ENCODE peak calls at places on chromosomes 5 and 9, in seven cellular contexts. H is mammary epithelial cell; T is right atrium auricular region; A is neuronal stem cell; E is fibroblast of lung; X is prostate gland; B is CD8-positive, alpha-beta memory T cell. K is an unnamed sample. For H3K4me1 and H3K27me3, the result is how much of the 10 kb centered on the place peaks cover.

GRCh38 chr5:154970759-154971158 is 29.9 kb downstream of the MRPL22 start:
- DNase-seq in T (no peak), H (peak), B (no peak), X (no peak), E (peak), A (no peak), K (no peak)

GRCh38 chr5:93899026-93899600 is 157.7 kb upstream of the POU5F2 start:
- DNase-seq in T (no peak), H (no peak), E (no peak), A (no peak), B (no peak), X (no peak), K (no peak)

GRCh38 chr5:431001-431710 is 11.8 kb upstream of the EXOC3 start:
- DNase-seq in X (no peak), E (no peak), H (no peak), B (no peak), A (peak), T (no peak), K (no peak)

GRCh38 chr9:135878528-135879236 is 28.7 kb downstream of the CAMSAP1 start:
- DNase-seq in B (no peak), X (no peak), T (no peak), H (peak), E (no peak), A (no peak), K (no peak)

GRCh38 chr5:4647955-4648354 is 492.2 kb upstream of the ADAMTS16 start:
- DNase-seq in X (no peak), H (no peak), A (no peak), T (no peak), B (no peak), E (no peak), K (no peak)

GRCh38 chr5:115246361-115246991 is 16.2 kb downstream of the PGGT1B start:
- DNase-seq in B (no peak), H (peak), A (peak), X (no peak), T (no peak), E (peak), K (no peak)

GRCh38 chr5:88665750-88666215 is 217.2 kb downstream of the MEF2C start:
- DNase-seq in H (no peak), A (peak), E (peak), X (no peak), B (no peak), T (no peak), K (no peak)

GRCh38 chr9:87850405-87850804 is 32.3 kb upstream of the SPATA31E1 start:
- DNase-seq in B (no peak), A (no peak), X (no peak), T (no peak), E (peak), H (peak), K (no peak)

GRCh38 chr9:18333157-18333556 is 140.8 kb upstream of the ADAMTSL1 start:
- DNase-seq in T (no peak), E (peak), H (peak), B (no peak), A (no peak), X (no peak), K (no peak)

GRCh38 chr9:114836769-114837168 is 30.9 kb upstream of the TNFSF15 start:
- DNase-seq in H (peak), X (no peak), A (no peak), B (no peak), T (no peak), E (peak), K (no peak)

GRCh38 chr5:140576776-140577201 is 12.2 kb downstream of the SLC35A4 start:
- DNase-seq in X (no peak), H (no peak), A (no peak), T (no peak), E (no peak), B (no peak), K (no peak)

GRCh38 chr5:58813855-58814254 is 231.0 kb downstream of the RAB3C start:
- DNase-seq in X (no peak), B (no peak), T (no peak), A (no peak), E (no peak), H (no peak), K (no peak)

GRCh38 chr5:58816181-58816731 is 233.4 kb downstream of the RAB3C start:
- DNase-seq in E (no peak), B (no peak), T (no peak), H (no peak), A (no peak), X (no peak), K (no peak)

GRCh38 chr5:58818515-58818914 is 235.6 kb downstream of the RAB3C start:
- DNase-seq in H (no peak), B (no peak), E (no peak), T (no peak), A (no peak), X (no peak), K (no peak)
- H3K4me3 ChIP-seq in H (no peak), B (no peak), E (no peak), T (no peak), A (no peak), X (no peak), K (no peak)

GRCh38 chr9:127561491-127562270 is 50.4 kb upstream of the STXBP1 start:
- DNase-seq in E (peak), X (peak), B (no peak), T (peak), A (no peak), H (peak), K (peak)
- H3K4me1 ChIP-seq in E (half or more), X (half or more), B (under half), T (under half), A (under half), H (half or more), K (under half)

GRCh38 chr9:132586830-132587483 is 4.6 kb downstream of the BARHL1 start:
- DNase-seq in B (no peak), T (no peak), H (no peak), X (no peak), A (no peak), E (no peak), K (no peak)
- H3K27me3 ChIP-seq in B (half or more), T (half or more), H (half or more), X (half or more), A (half or more), E (half or more), K (half or more)

GRCh38 chr9:113347479-113347878 is 1.9 kb upstream of the BSPRY start:
- DNase-seq in B (no peak), H (no peak), X (no peak), A (no peak), T (no peak), E (no peak), K (no peak)

GRCh38 chr9:113349044-113349433 is 302 bp upstream of the BSPRY start:
- DNase-seq in A (no peak), T (no peak), B (no peak), X (no peak), E (no peak), H (no peak), K (no peak)

GRCh38 chr9:113350338-113350672 is 964 bp downstream of the BSPRY start:
- DNase-seq in B (no peak), E (no peak), X (no peak), H (no peak), T (no peak), A (no peak), K (no peak)

GRCh38 chr9:113350937-113351336 is 1.6 kb downstream of the BSPRY start:
- DNase-seq in A (no peak), H (no peak), E (no peak), T (no peak), B (no peak), X (no peak), K (no peak)

GRCh38 chr9:113349434-113350337 is at the start of gene BSPRY:
- DNase-seq in B (no peak), H (no peak), X (no peak), A (no peak), T (no peak), E (no peak), K (no peak)
- H3K4me3 ChIP-seq in B (no peak), H (peak), X (peak), A (peak), T (peak), E (no peak), K (peak)

DNA sequence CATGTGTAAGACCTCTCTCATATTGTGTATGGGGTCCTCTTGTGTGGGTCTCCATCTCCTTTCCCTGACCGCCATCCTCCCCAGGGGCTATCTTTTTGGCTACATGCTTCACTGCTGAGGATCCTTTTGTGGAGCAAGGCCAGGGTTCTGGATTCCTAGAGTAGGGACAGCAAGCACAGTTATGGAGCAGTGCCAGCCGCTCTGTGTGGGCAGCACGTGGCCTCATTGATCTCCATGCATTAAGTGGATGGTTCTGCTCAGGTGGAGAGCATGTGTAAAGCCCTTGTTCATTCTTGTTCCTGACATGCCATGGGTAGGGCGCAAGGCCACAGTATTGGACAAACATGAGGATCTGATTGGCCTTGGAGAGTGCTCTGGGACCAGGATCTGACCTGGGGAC is 8.9 kb downstream of the PHF2 start:
- DNase-seq in X (no peak), E (no peak), H (no peak), B (no peak), T (peak), A (no peak), K (no peak)
- H3K4me1 ChIP-seq in X (under half), E (under half), H (under half), B (under half), T (under half), A (under half), K (half or more)

DNA sequence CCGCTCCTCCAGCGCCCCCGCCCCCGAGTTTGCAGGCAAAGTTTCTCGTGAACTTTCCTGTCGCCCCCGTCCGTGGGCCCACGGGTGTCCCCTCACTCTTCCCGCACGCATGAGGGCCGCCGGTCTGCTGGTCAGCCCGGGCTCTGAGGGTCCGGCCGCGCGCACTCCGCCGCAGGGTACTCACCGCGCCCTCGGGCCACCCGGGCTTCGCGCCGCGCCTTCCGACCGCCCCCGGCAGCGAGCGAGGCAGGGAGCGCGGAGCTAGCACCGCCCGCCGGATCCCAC is 211 bp downstream of the CNTFR start:
- DNase-seq in E (no peak), T (no peak), H (no peak), X (no peak), B (no peak), A (no peak), K (no peak)
- H3K27me3 ChIP-seq in E (half or more), T (under half), H (under half), X (under half), B (half or more), A (half or more), K (under half)

GRCh38 chr5:158468444-158468843 is 609.5 kb upstream of the CLINT1 start:
- DNase-seq in H (peak), T (no peak), X (no peak), E (no peak), B (no peak), A (no peak), K (no peak)
- H3K4me3 ChIP-seq in H (no peak), T (no peak), X (no peak), E (no peak), B (no peak), A (no peak), K (no peak)

DNA sequence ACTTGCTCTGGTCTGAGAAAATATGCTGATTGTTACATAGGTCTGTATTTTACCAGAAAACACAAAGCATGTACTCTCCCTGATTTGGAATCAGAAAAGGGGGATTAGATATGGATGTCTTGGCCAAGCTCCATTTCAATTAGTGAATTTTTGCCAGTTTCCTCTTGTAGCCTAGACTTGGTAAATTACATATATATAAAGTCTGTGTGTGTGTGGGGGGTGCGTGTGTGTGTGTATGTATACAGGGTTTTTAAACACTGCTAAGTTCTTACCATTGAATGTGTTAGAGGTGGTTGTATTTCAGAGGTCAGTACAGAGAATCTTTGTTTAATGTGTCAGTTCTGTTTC is 4.9 kb downstream of the VCAN start:
- DNase-seq in A (no peak), B (no peak), H (no peak), T (no peak), X (no peak), E (no peak), K (no peak)
- H3K4me1 ChIP-seq in A (under half), B (under half), H (under half), T (under half), X (under half), E (under half), K (under half)